ENCODE peak calls at places on chromosomes 16 and 17, in five cellular contexts. B, X, G, A and P are unnamed samples.

GRCh38 chr17:13538841-13539411 is 62.8 kb downstream of the HS3ST3A1 start:
- DNase-seq in G (no peak), B (no peak), X (no peak), A (no peak), P (no peak)

GRCh38 chr16:1048442-1049112 is 24.0 kb upstream of the SSTR5 start:
- DNase-seq in B (peak; percentile 68), A (peak; percentile 60), G (peak; percentile 69), X (no peak), P (peak; percentile 79)

GRCh38 chr17:28404007-28404406 is 2.0 kb downstream of the SLC46A1 start:
- DNase-seq in A (no peak), X (no peak), G (no peak), B (no peak), P (no peak)

GRCh38 chr17:77772461-77772897 is 186.0 kb upstream of the TNRC6C start:
- DNase-seq in A (no peak), X (no peak), B (peak; percentile 60), G (peak; percentile 57), P (no peak)

GRCh38 chr17:10616502-10617119 is 40.5 kb downstream of the MYH3 start:
- DNase-seq in B (peak; percentile 85), A (peak; percentile 9), X (peak; percentile 72), G (peak; percentile 81), P (peak; percentile 21)

GRCh38 chr17:50843150-50843905 is 7.9 kb downstream of the WFIKKN2 start:
- DNase-seq in G (no peak), A (no peak), X (no peak), B (no peak), P (no peak)

GRCh38 chr17:79073016-79073705 is 1.5 kb upstream of the ENGASE start:
- DNase-seq in B (no peak), A (no peak), G (no peak), X (no peak), P (no peak)

GRCh38 chr17:20944014-20944905 is 98.6 kb downstream of the USP22 start:
- DNase-seq in A (no peak), G (no peak), X (peak; percentile 79), B (peak; percentile 54), P (no peak)

GRCh38 chr17:40176409-40177110 is 710 bp upstream of the RAPGEFL1 start:
- DNase-seq in G (no peak), A (no peak), X (no peak), B (no peak), P (no peak)

GRCh38 chr16:10036951-10037350 is 145.3 kb downstream of the GRIN2A start:
- DNase-seq in A (no peak), B (no peak), X (no peak), G (no peak), P (no peak)

GRCh38 chr16:2883027-2883846 is at the start of gene FLYWCH2:
- DNase-seq in G (peak; percentile 98), X (peak; percentile 99), A (peak; percentile 99), B (peak; percentile 97), P (peak; percentile 99)
- H3K27ac ChIP-seq in G (peak within 1 kb of the TSS; percentile 91), X (peak within 1 kb of the TSS; percentile 96), A (peak within 1 kb of the TSS; percentile 89), B (peak within 1 kb of the TSS; percentile 97), P (peak within 1 kb of the TSS; percentile 84)

DNA sequence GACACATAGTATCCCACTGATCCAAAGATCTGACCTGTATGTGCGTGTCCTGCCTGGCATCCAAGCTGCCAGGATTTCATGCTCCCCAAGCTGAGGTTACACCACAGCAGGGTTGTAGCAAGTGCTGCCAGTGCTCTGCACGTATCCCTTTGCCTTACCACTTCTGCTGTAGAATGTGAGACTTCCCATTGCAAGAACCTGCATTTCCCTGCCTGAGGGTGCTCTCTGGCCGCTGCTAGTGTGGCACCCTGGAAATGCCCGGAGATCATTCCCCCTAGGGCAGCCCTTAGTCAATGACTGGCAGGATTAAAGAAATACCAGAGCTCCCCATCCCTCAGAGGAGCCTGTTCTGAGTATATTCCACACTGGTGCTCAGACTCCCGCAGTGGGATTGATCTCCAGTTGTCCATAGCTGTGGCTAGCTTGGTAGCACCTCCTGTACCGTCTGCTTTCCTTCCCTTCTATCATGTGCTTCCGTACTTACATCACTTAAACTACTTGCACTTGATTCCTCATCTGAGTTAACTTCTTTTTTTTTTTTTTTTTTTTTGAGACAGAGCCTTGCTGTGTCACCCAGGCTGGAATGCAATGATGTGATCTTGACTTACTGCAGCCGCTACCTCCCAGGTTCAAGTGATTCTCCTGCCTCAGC is 70.3 kb upstream of the TANC2 start:
- DNase-seq in G (no peak), X (no peak), A (no peak), B (no peak), P (no peak)
- H3K27ac ChIP-seq in G (no peak overlapping the region), X (no peak overlapping the region), A (peak overlapping the region; percentile 30), B (peak overlapping the region; percentile 1), P (peak overlapping the region; percentile 27)

DNA sequence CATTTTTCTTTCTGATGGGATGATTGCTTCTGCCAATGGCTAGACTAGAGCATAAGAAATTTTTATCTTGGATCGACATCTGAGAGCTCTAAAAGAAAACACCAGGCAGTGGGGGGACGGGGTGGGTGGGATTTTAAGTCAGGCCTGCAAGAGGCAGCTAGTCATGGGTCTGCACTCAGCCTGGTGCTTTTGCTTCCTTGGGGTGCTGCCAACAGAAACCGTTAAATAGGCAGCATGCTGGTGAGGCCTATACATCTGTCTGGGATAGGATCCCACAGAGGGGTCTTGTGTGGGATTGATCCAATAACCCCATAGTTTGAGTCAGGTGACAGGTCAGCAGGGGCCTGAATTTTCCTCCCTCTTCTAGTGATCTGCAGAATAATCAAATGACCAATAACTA is 26.9 kb downstream of the ZNRF1 start:
- DNase-seq in A (no peak), G (no peak), B (no peak), X (no peak), P (no peak)
- H3K27ac ChIP-seq in A (no peak overlapping the region), G (peak overlapping the region; percentile 67), B (peak overlapping the region; percentile 61), X (peak overlapping the region; percentile 77), P (no peak overlapping the region)

DNA sequence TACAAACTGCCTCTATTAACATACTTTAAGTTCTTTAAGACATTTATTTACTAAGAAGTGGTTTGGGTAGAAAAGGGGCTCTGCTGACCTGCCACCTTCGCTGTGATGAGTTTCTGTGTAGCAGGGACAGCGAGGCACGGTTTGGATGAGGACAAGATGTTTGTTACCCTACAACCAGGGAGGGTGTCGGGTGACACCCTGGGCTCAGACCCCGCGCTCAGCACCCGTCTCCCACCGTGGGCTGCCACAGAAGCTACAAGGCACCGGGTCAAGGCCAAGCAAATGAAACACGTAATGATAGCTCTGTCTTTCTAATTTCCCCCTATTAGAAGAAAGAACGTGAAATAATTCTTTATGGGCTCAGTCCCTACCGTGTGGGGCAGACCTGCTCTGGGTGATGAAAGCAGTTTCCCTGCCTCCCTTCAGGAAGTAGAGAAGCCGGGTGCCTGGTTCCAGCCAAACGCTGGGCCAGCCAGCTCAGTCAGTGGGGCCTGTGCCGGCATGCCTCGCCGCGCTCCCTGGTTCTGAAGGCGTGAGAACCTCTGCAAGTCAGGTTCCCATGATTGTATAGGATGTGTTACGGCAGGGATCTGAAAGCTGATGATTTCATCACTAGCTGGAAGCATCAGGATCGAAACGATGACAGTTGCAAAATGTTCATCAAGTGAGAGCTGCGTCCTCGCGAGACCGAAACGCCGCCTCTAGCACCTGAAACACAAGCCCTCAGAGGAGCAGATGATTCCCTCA is 3.9 kb downstream of the ZNF750 start:
- DNase-seq in G (no peak), X (no peak), A (no peak), B (no peak), P (no peak)
- H3K27ac ChIP-seq in G (peak overlapping the region; percentile 72), X (peak overlapping the region; percentile 85), A (no peak overlapping the region), B (no peak overlapping the region), P (no peak overlapping the region)

GRCh38 chr16:85269165-85269564 is 156.9 kb upstream of the CIBAR2 start:
- DNase-seq in B (no peak), A (peak; percentile 22), X (no peak), G (no peak), P (no peak)
- H3K27ac ChIP-seq in B (no peak overlapping the region), A (no peak overlapping the region), X (no peak overlapping the region), G (no peak overlapping the region), P (no peak overlapping the region)

GRCh38 chr17:55284001-55284884 is 19.5 kb downstream of the HLF start:
- DNase-seq in G (no peak), B (no peak), X (no peak), A (no peak), P (no peak)
- H3K27ac ChIP-seq in G (peak overlapping the region; percentile 67), B (peak overlapping the region; percentile 88), X (peak overlapping the region; percentile 91), A (peak overlapping the region; percentile 69), P (no peak overlapping the region)